ENCODE peak calls at places on chromosomes 7 and 10, in five cellular contexts. K, V, H, S and O are unnamed samples.

GRCh38 chr7:28407643-28408042 is 4.7 kb upstream of the CREB5 start:
- DNase-seq in K (peak; percentile 87), V (peak; percentile 83), H (no peak), S (peak; percentile 81), O (no peak)

GRCh38 chr10:73168486-73168844 is 546 bp downstream of the FAM149B1 start:
- DNase-seq in V (no peak), K (no peak), S (no peak), H (no peak), O (no peak)

GRCh38 chr7:1639578-1640175 is 30.4 kb upstream of the ELFN1 start:
- DNase-seq in S (no peak), K (no peak), V (no peak), H (no peak), O (no peak)

GRCh38 chr10:129934196-129934925 is 29.7 kb downstream of the EBF3 start:
- DNase-seq in K (no peak), H (no peak), S (no peak), V (no peak), O (no peak)

GRCh38 chr10:100877451-100877850 is 35.3 kb upstream of the SLF2 start:
- DNase-seq in K (no peak), S (no peak), V (no peak), H (no peak), O (no peak)

GRCh38 chr10:96470108-96470743 is 43.5 kb downstream of the TLL2 start:
- DNase-seq in V (peak; percentile 19), K (peak; percentile 53), H (peak; percentile 24), S (peak; percentile 22), O (no peak)

GRCh38 chr7:107948645-107949442 is 54.1 kb downstream of the LAMB1 start:
- DNase-seq in S (peak; percentile 93), H (peak; percentile 54), V (peak; percentile 88), K (peak; percentile 91), O (no peak)

GRCh38 chr7:139094596-139094995 is 14.9 kb downstream of the ZC3HAV1 start:
- DNase-seq in S (peak; percentile 36), K (peak; percentile 21), H (no peak), V (no peak), O (no peak)

GRCh38 chr10:55410415-55410885 is 609.4 kb upstream of the PCDH15 start:
- DNase-seq in V (no peak), H (no peak), K (peak; percentile 54), S (peak; percentile 15), O (no peak)

GRCh38 chr7:94059747-94060146 is 55.6 kb upstream of the BET1 start:
- DNase-seq in V (no peak), H (no peak), S (peak; percentile 73), K (peak; percentile 79), O (no peak)

GRCh38 chr7:130910949-130911944 is 177.2 kb upstream of the KLF14 start:
- DNase-seq in H (no peak), S (peak; percentile 79), V (peak; percentile 65), K (peak; percentile 84), O (no peak)

GRCh38 chr10:124177180-124177518 is 83.8 kb upstream of the CHST15 start:
- DNase-seq in V (no peak), S (no peak), K (no peak), H (no peak), O (no peak)

GRCh38 chr10:118865998-118866778 is 111.4 kb upstream of the CACUL1 start:
- DNase-seq in S (no peak), K (no peak), H (no peak), V (no peak), O (no peak)

GRCh38 chr10:132701846-132702190 is 84.1 kb downstream of the NKX6-2 start:
- DNase-seq in H (no peak), S (no peak), V (no peak), K (no peak), O (no peak)

GRCh38 chr10:31171402-31172120 is 139.9 kb upstream of the ZNF438 start:
- DNase-seq in K (peak; percentile 10), H (no peak), S (peak; percentile 52), V (no peak), O (no peak)

GRCh38 chr10:2981361-2981801 is 86.0 kb upstream of the PFKP start:
- DNase-seq in K (no peak), V (no peak), H (no peak), S (no peak), O (no peak)

GRCh38 chr10:131043039-131043691 is 268.4 kb downstream of the TCERG1L start:
- DNase-seq in S (no peak), V (no peak), K (no peak), H (no peak), O (no peak)

GRCh38 chr7:130394421-130395188 is 14.3 kb downstream of the CPA1 start:
- DNase-seq in H (no peak), K (no peak), V (no peak), S (no peak), O (no peak)

GRCh38 chr10:70733051-70733450 is 52.1 kb downstream of the TBATA start:
- DNase-seq in K (peak; percentile 28), V (no peak), S (no peak), H (no peak), O (no peak)

GRCh38 chr7:921581-922333 is 32.7 kb downstream of the ADAP1 start:
- DNase-seq in H (no peak), V (no peak), K (no peak), S (no peak), O (no peak)

GRCh38 chr10:31318382-31318853 is 598 bp upstream of the ZEB1 start:
- DNase-seq in K (peak; percentile 83), V (peak; percentile 81), S (peak; percentile 69), H (peak; percentile 28), O (no peak)

GRCh38 chr7:130363156-130363847 is 17.0 kb upstream of the CPA1 start:
- DNase-seq in H (peak; percentile 85), V (peak; percentile 99), S (peak; percentile 91), K (peak; percentile 99), O (peak; percentile 99)

GRCh38 chr10:4661572-4662255 is 164.3 kb upstream of the AKR1E2 start:
- DNase-seq in H (no peak), V (no peak), K (peak; percentile 59), S (peak; percentile 33), O (no peak)

GRCh38 chr7:4549681-4550080 is 132.4 kb upstream of the FOXK1 start:
- DNase-seq in H (no peak), S (no peak), K (no peak), V (no peak), O (no peak)

GRCh38 chr10:60863796-60864195 is 80.2 kb downstream of the RHOBTB1 start:
- DNase-seq in K (no peak), S (no peak), H (no peak), V (no peak), O (no peak)

GRCh38 chr7:115087437-115087836 is 165.5 kb downstream of the MDFIC start:
- DNase-seq in H (peak; percentile 29), K (peak; percentile 79), S (peak; percentile 92), V (peak; percentile 50), O (no peak)

GRCh38 chr7:1111156-1111555 is 23.2 kb downstream of the GPER1 start:
- DNase-seq in S (no peak), H (no peak), V (no peak), K (no peak), O (no peak)

GRCh38 chr7:74502216-74502891 is 48.6 kb downstream of the GTF2IRD1 start:
- DNase-seq in S (no peak), K (peak; percentile 29), H (no peak), V (no peak), O (no peak)

GRCh38 chr7:131911112-131911511 is 354.7 kb upstream of the PODXL start:
- DNase-seq in K (no peak), H (no peak), V (no peak), S (no peak), O (no peak)

GRCh38 chr7:27168265-27168947 is 3.1 kb upstream of the HOXA9 start:
- DNase-seq in S (no peak), H (no peak), K (peak; percentile 79), V (no peak), O (no peak)

GRCh38 chr7:72098812-72099211 is 313.3 kb downstream of the CALN1 start:
- DNase-seq in H (no peak), V (no peak), S (no peak), K (peak; percentile 75), O (no peak)

GRCh38 chr7:30903146-30903545 is 8.5 kb upstream of the AQP1 start:
- DNase-seq in S (no peak), H (no peak), K (no peak), V (no peak), O (no peak)
- H3K4me2 ChIP-seq in S (no peak overlapping the region), H (no peak overlapping the region), K (no peak overlapping the region), V (no peak overlapping the region), O (no peak overlapping the region)

GRCh38 chr10:15214237-15214636 is 45.7 kb upstream of the NMT2 start:
- DNase-seq in K (no peak), H (no peak), S (no peak), V (no peak), O (no peak)
- H3K9ac ChIP-seq in K (no peak overlapping the region), H (no peak overlapping the region), S (no peak overlapping the region), V (no peak overlapping the region), O (no peak overlapping the region)

GRCh38 chr7:97272237-97272975 is 154.9 kb downstream of the SDHAF3 start:
- DNase-seq in H (no peak), V (no peak), S (no peak), K (no peak), O (no peak)

GRCh38 chr7:97269741-97270140 is 152.2 kb downstream of the SDHAF3 start:
- DNase-seq in H (no peak), V (no peak), K (no peak), S (no peak), O (no peak)

GRCh38 chr7:97270280-97270679 is 152.8 kb downstream of the SDHAF3 start:
- DNase-seq in H (no peak), V (no peak), S (no peak), K (no peak), O (no peak)

GRCh38 chr7:97275475-97275874 is 158.0 kb downstream of the SDHAF3 start:
- DNase-seq in S (no peak), H (no peak), V (no peak), K (no peak), O (no peak)

GRCh38 chr7:97271619-97272018 is 154.1 kb downstream of the SDHAF3 start:
- DNase-seq in V (no peak), H (no peak), S (no peak), K (no peak), O (no peak)
- H3K4me2 ChIP-seq in V (no peak overlapping the region), H (no peak overlapping the region), S (no peak overlapping the region), K (no peak overlapping the region), O (no peak overlapping the region)

DNA sequence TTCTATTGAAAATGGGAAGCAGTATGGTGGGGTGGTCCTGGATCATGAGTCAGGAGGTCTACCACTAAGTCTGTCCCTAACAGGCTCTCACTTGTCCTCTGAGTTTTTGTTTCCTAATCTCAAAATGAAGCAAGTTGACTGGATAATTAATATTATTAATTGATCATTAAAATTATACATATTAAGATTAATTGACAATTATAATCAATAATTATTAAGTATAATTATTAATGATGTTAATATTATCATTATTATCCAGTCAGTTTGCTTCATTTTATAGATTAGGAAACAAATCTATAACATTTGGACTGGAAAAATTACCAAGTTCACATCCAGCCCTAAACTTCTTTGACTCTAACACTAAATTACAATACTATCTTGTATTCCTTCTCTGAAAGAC is 174.2 kb upstream of the KMT2E start:
- DNase-seq in V (no peak), H (no peak), S (no peak), K (no peak), O (no peak)
- H3K9ac ChIP-seq in V (no peak overlapping the region), H (no peak overlapping the region), S (no peak overlapping the region), K (no peak overlapping the region), O (no peak overlapping the region)

DNA sequence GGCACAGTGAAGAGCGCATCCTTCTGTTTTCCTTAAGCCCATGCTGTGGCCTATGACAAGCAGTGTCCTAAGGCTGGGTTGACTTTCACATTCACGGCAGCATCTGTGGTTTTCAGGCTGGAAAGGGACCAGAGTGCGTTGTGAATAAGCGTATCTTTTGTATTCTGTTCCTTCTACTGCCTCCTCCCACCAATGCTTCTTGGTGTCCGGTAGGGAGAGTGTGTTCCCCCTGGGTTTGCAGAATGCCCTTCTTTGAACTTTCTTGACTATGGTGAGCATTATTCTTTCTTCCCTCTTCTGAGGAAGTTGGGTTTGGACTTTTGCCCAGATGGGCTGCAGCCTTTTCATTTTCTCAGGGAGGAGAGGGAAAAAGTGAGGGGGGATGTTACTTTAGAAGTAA is 73.6 kb downstream of the ABCA13 start:
- DNase-seq in K (peak; percentile 4), V (peak; percentile 21), H (no peak), S (peak; percentile 31), O (no peak)
- H3K4me2 ChIP-seq in K (no peak overlapping the region), V (peak overlapping the region; percentile 59), H (no peak overlapping the region), S (peak overlapping the region; percentile 17), O (no peak overlapping the region)